ENCODE peak calls at places on chromosome 4, in six cellular contexts. One of them, this sample, is unnamed.

GRCh38 chr4:119082661-119083060 is 53.0 kb upstream of the MYOZ2 start:
- DNase-seq in body of pancreas: no peak
- DNase-seq in suprapubic skin: no peak
- DNase-seq in lower leg skin: no peak
- DNase-seq in Peyer's patch: no peak
- DNase-seq in adrenal gland: no peak
- DNase-seq in this sample: no peak

GRCh38 chr4:152290522-152290921 is 245.4 kb downstream of the FBXW7 start:
- DNase-seq in suprapubic skin: no peak
- DNase-seq in Peyer's patch: no peak
- DNase-seq in adrenal gland: no peak
- DNase-seq in body of pancreas: no peak
- DNase-seq in lower leg skin: no peak
- DNase-seq in this sample: no peak

GRCh38 chr4:5843573-5844239 is 49.2 kb downstream of the CRMP1 start:
- DNase-seq in Peyer's patch: no peak
- DNase-seq in suprapubic skin: no peak
- DNase-seq in adrenal gland: no peak
- DNase-seq in lower leg skin: no peak
- DNase-seq in body of pancreas: no peak
- DNase-seq in this sample: no peak

GRCh38 chr4:86178216-86178615 is 181.6 kb downstream of the MAPK10 start:
- DNase-seq in Peyer's patch: no peak
- DNase-seq in body of pancreas: no peak
- DNase-seq in lower leg skin: no peak
- DNase-seq in suprapubic skin: no peak
- DNase-seq in adrenal gland: no peak
- DNase-seq in this sample: no peak

GRCh38 chr4:114200026-114200425 is 220.6 kb upstream of the ARSJ start:
- DNase-seq in Peyer's patch: no peak
- DNase-seq in adrenal gland: no peak
- DNase-seq in lower leg skin: no peak
- DNase-seq in body of pancreas: peak; percentile 45
- DNase-seq in suprapubic skin: no peak
- DNase-seq in this sample: no peak

GRCh38 chr4:74886490-74886889 is 46.4 kb upstream of the PARM1 start:
- DNase-seq in Peyer's patch: no peak
- DNase-seq in suprapubic skin: no peak
- DNase-seq in adrenal gland: no peak
- DNase-seq in lower leg skin: no peak
- DNase-seq in body of pancreas: no peak
- DNase-seq in this sample: peak; percentile 9

GRCh38 chr4:116320859-116321258 is 764.5 kb downstream of the TRAM1L1 start:
- DNase-seq in lower leg skin: no peak
- DNase-seq in suprapubic skin: no peak
- DNase-seq in body of pancreas: no peak
- DNase-seq in Peyer's patch: no peak
- DNase-seq in adrenal gland: no peak
- DNase-seq in this sample: no peak

GRCh38 chr4:156884183-156884582 is 87.4 kb downstream of the PDGFC start:
- DNase-seq in body of pancreas: no peak
- DNase-seq in adrenal gland: no peak
- DNase-seq in Peyer's patch: no peak
- DNase-seq in suprapubic skin: no peak
- DNase-seq in lower leg skin: no peak
- DNase-seq in this sample: no peak

GRCh38 chr4:24798036-24798610 is 2.8 kb downstream of the SOD3 start:
- DNase-seq in lower leg skin: no peak
- DNase-seq in Peyer's patch: no peak
- DNase-seq in body of pancreas: no peak
- DNase-seq in adrenal gland: no peak
- DNase-seq in suprapubic skin: peak; percentile 50
- DNase-seq in this sample: no peak

GRCh38 chr4:166274136-166274761 is 401.2 kb downstream of the TLL1 start:
- DNase-seq in suprapubic skin: no peak
- DNase-seq in Peyer's patch: no peak
- DNase-seq in adrenal gland: no peak
- DNase-seq in body of pancreas: no peak
- DNase-seq in lower leg skin: no peak
- DNase-seq in this sample: no peak

GRCh38 chr4:102196221-102196620 is 149.1 kb downstream of the SLC39A8 start:
- DNase-seq in adrenal gland: no peak
- DNase-seq in suprapubic skin: no peak
- DNase-seq in Peyer's patch: no peak
- DNase-seq in lower leg skin: no peak
- DNase-seq in body of pancreas: no peak
- DNase-seq in this sample: no peak

GRCh38 chr4:39480251-39480650 is 21.4 kb downstream of the LIAS start:
- DNase-seq in lower leg skin: no peak
- DNase-seq in adrenal gland: no peak
- DNase-seq in Peyer's patch: no peak
- DNase-seq in body of pancreas: no peak
- DNase-seq in suprapubic skin: no peak
- DNase-seq in this sample: no peak

GRCh38 chr4:11631416-11631815 is 202.7 kb upstream of the HS3ST1 start:
- DNase-seq in suprapubic skin: no peak
- DNase-seq in lower leg skin: no peak
- DNase-seq in Peyer's patch: no peak
- DNase-seq in body of pancreas: no peak
- DNase-seq in adrenal gland: no peak
- DNase-seq in this sample: no peak

GRCh38 chr4:94516999-94517398 is 65.3 kb downstream of the PDLIM5 start:
- DNase-seq in Peyer's patch: no peak
- DNase-seq in adrenal gland: no peak
- DNase-seq in body of pancreas: no peak
- DNase-seq in lower leg skin: no peak
- DNase-seq in suprapubic skin: no peak
- DNase-seq in this sample: no peak

GRCh38 chr4:159048166-159048886 is 54.6 kb upstream of the RAPGEF2 start:
- DNase-seq in Peyer's patch: peak; percentile 78
- DNase-seq in lower leg skin: peak; percentile 87
- DNase-seq in suprapubic skin: peak; percentile 79
- DNase-seq in body of pancreas: peak; percentile 81
- DNase-seq in adrenal gland: peak; percentile 69
- DNase-seq in this sample: peak; percentile 41

GRCh38 chr4:82667761-82668505 is 106.1 kb upstream of the TMEM150C start:
- DNase-seq in adrenal gland: no peak
- DNase-seq in Peyer's patch: no peak
- DNase-seq in lower leg skin: no peak
- DNase-seq in suprapubic skin: no peak
- DNase-seq in body of pancreas: no peak
- DNase-seq in this sample: no peak

GRCh38 chr4:112807999-112808398 is 171.1 kb downstream of the LARP7 start:
- DNase-seq in lower leg skin: no peak
- DNase-seq in suprapubic skin: no peak
- DNase-seq in adrenal gland: no peak
- DNase-seq in Peyer's patch: no peak
- DNase-seq in body of pancreas: no peak
- DNase-seq in this sample: no peak

GRCh38 chr4:138494931-138495330 is 252.8 kb upstream of the SLC7A11 start:
- DNase-seq in body of pancreas: peak; percentile 11
- DNase-seq in lower leg skin: no peak
- DNase-seq in Peyer's patch: no peak
- DNase-seq in suprapubic skin: no peak
- DNase-seq in adrenal gland: no peak
- DNase-seq in this sample: peak; percentile 14

GRCh38 chr4:33357121-33357520 is 2637.0 kb downstream of the PCDH7 start:
- DNase-seq in Peyer's patch: no peak
- DNase-seq in lower leg skin: no peak
- DNase-seq in adrenal gland: no peak
- DNase-seq in suprapubic skin: no peak
- DNase-seq in body of pancreas: no peak
- DNase-seq in this sample: no peak

GRCh38 chr4:40980318-40980883 is 230.6 kb downstream of the NSUN7 start:
- DNase-seq in lower leg skin: no peak
- DNase-seq in adrenal gland: no peak
- DNase-seq in suprapubic skin: no peak
- DNase-seq in body of pancreas: no peak
- DNase-seq in Peyer's patch: no peak
- DNase-seq in this sample: no peak

GRCh38 chr4:1856071-1856919 is at the start of gene LETM1:
- DNase-seq in body of pancreas: peak; percentile 97
- DNase-seq in adrenal gland: peak; percentile 96
- DNase-seq in suprapubic skin: peak; percentile 96
- DNase-seq in Peyer's patch: peak; percentile 98
- DNase-seq in lower leg skin: peak; percentile 99
- DNase-seq in this sample: peak; percentile 96
- TF ChIP-seq POLR2A in body of pancreas: peak; percentile 79
- TF ChIP-seq POLR2A in adrenal gland: peak; percentile 77
- TF ChIP-seq POLR2A in suprapubic skin: no peak
- TF ChIP-seq POLR2A in Peyer's patch: peak; percentile 66
- TF ChIP-seq POLR2A in lower leg skin: peak; percentile 47
- TF ChIP-seq POLR2A in this sample: peak; percentile 81

GRCh38 chr4:179634862-179635261 is 2192.6 kb upstream of the AGA start:
- DNase-seq in adrenal gland: no peak
- DNase-seq in body of pancreas: no peak
- DNase-seq in suprapubic skin: no peak
- DNase-seq in lower leg skin: no peak
- DNase-seq in Peyer's patch: no peak
- DNase-seq in this sample: no peak
- TF ChIP-seq POLR2A in adrenal gland: no peak
- TF ChIP-seq POLR2A in body of pancreas: no peak
- TF ChIP-seq POLR2A in suprapubic skin: no peak
- TF ChIP-seq POLR2A in lower leg skin: no peak
- TF ChIP-seq POLR2A in Peyer's patch: no peak
- TF ChIP-seq POLR2A in this sample: no peak

GRCh38 chr4:76208005-76208765 is 5.4 kb downstream of the SCARB2 start:
- DNase-seq in body of pancreas: peak; percentile 85
- DNase-seq in Peyer's patch: peak; percentile 88
- DNase-seq in lower leg skin: peak; percentile 94
- DNase-seq in adrenal gland: peak; percentile 83
- DNase-seq in suprapubic skin: peak; percentile 86
- DNase-seq in this sample: no peak
- TF ChIP-seq POLR2A in body of pancreas: no peak
- TF ChIP-seq POLR2A in Peyer's patch: peak; percentile 49
- TF ChIP-seq POLR2A in lower leg skin: no peak
- TF ChIP-seq POLR2A in adrenal gland: peak; percentile 79
- TF ChIP-seq POLR2A in suprapubic skin: no peak
- TF ChIP-seq POLR2A in this sample: no peak

DNA sequence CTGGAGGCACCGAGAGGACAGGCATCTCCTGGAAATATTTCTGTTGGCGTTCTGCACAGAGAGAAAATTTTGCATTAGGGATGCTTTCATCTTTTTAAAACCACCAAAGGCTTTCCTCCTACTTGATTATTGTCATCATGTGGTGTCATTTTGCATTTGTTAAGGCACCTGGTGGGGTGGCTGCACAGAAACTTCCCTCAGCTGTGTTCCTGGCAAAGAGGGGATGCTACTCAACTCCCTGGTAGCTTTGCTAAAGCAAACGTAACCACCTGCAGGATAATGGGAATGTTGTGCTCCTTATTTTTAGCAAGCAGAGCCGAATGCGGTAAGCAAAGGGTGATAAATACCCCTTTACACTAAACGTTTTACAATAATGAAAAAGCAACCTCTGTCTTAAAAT is 229.8 kb downstream of the STIM2 start:
- DNase-seq in lower leg skin: peak; percentile 39
- DNase-seq in body of pancreas: no peak
- DNase-seq in adrenal gland: no peak
- DNase-seq in suprapubic skin: no peak
- DNase-seq in Peyer's patch: no peak
- DNase-seq in this sample: no peak
- TF ChIP-seq POLR2A in lower leg skin: no peak
- TF ChIP-seq POLR2A in body of pancreas: no peak
- TF ChIP-seq POLR2A in adrenal gland: no peak
- TF ChIP-seq POLR2A in suprapubic skin: no peak
- TF ChIP-seq POLR2A in Peyer's patch: no peak
- TF ChIP-seq POLR2A in this sample: no peak